ENCODE peak calls at places on chromosomes 13 and 19, in ten cellular contexts. One of them, this sample, is unnamed.

GRCh38 chr19:55657004-55657747 is 2.3 kb downstream of the U2AF2 start:
- DNase-seq in suprapubic skin: no peak
- DNase-seq in transverse colon: no peak
- DNase-seq in GM12878: no peak
- DNase-seq in SK-N-SH: no peak
- DNase-seq in HL-60: no peak
- DNase-seq in prostate gland: peak; percentile 51
- DNase-seq in GM12891: no peak
- DNase-seq in stomach: peak; percentile 65
- DNase-seq in Panc1: no peak
- DNase-seq in this sample: no peak

GRCh38 chr19:44891016-44891882 is at the start of gene TOMM40:
- DNase-seq in GM12878: no peak
- DNase-seq in SK-N-SH: peak; percentile 97
- DNase-seq in Panc1: no peak
- DNase-seq in transverse colon: peak; percentile 100
- DNase-seq in prostate gland: no peak
- DNase-seq in HL-60: no peak
- DNase-seq in suprapubic skin: no peak
- DNase-seq in GM12891: no peak
- DNase-seq in stomach: peak; percentile 100
- DNase-seq in this sample: no peak

GRCh38 chr13:74678308-74678958 is 544.2 kb upstream of the KLF12 start:
- DNase-seq in suprapubic skin: no peak
- DNase-seq in transverse colon: no peak
- DNase-seq in HL-60: no peak
- DNase-seq in stomach: no peak
- DNase-seq in SK-N-SH: no peak
- DNase-seq in GM12891: no peak
- DNase-seq in Panc1: no peak
- DNase-seq in prostate gland: no peak
- DNase-seq in GM12878: no peak
- DNase-seq in this sample: no peak

GRCh38 chr13:27425918-27426630 is 1.7 kb downstream of the GTF3A start:
- DNase-seq in HL-60: peak; percentile 94
- DNase-seq in suprapubic skin: peak; percentile 88
- DNase-seq in prostate gland: peak; percentile 83
- DNase-seq in GM12891: peak; percentile 33
- DNase-seq in transverse colon: peak; percentile 88
- DNase-seq in stomach: peak; percentile 82
- DNase-seq in GM12878: peak; percentile 68
- DNase-seq in Panc1: no peak
- DNase-seq in SK-N-SH: peak; percentile 42
- DNase-seq in this sample: peak; percentile 77

GRCh38 chr13:88000239-88000638 is 329.1 kb downstream of the SLITRK5 start:
- DNase-seq in HL-60: no peak
- DNase-seq in Panc1: no peak
- DNase-seq in GM12878: no peak
- DNase-seq in SK-N-SH: no peak
- DNase-seq in GM12891: no peak
- DNase-seq in stomach: no peak
- DNase-seq in suprapubic skin: no peak
- DNase-seq in transverse colon: no peak
- DNase-seq in prostate gland: no peak
- DNase-seq in this sample: no peak

GRCh38 chr19:51712461-51713081 is 11.2 kb downstream of the HAS1 start:
- DNase-seq in Panc1: no peak
- DNase-seq in stomach: no peak
- DNase-seq in GM12891: no peak
- DNase-seq in transverse colon: no peak
- DNase-seq in SK-N-SH: no peak
- DNase-seq in HL-60: no peak
- DNase-seq in prostate gland: no peak
- DNase-seq in GM12878: no peak
- DNase-seq in suprapubic skin: no peak
- DNase-seq in this sample: no peak

GRCh38 chr19:38684078-38684861 is 36.8 kb downstream of the ACTN4 start:
- DNase-seq in Panc1: peak; percentile 100
- DNase-seq in transverse colon: peak; percentile 87
- DNase-seq in HL-60: peak; percentile 86
- DNase-seq in prostate gland: peak; percentile 65
- DNase-seq in suprapubic skin: no peak
- DNase-seq in GM12878: no peak
- DNase-seq in SK-N-SH: no peak
- DNase-seq in stomach: peak; percentile 64
- DNase-seq in GM12891: no peak
- DNase-seq in this sample: no peak

GRCh38 chr13:78035500-78035899 is 116.9 kb upstream of the EDNRB start:
- DNase-seq in stomach: no peak
- DNase-seq in transverse colon: no peak
- DNase-seq in HL-60: no peak
- DNase-seq in GM12891: no peak
- DNase-seq in suprapubic skin: no peak
- DNase-seq in GM12878: no peak
- DNase-seq in prostate gland: no peak
- DNase-seq in Panc1: no peak
- DNase-seq in SK-N-SH: no peak
- DNase-seq in this sample: no peak

GRCh38 chr13:98918771-98919170 is 59.1 kb downstream of the DOCK9 start:
- DNase-seq in prostate gland: no peak
- DNase-seq in GM12878: no peak
- DNase-seq in SK-N-SH: no peak
- DNase-seq in suprapubic skin: no peak
- DNase-seq in stomach: no peak
- DNase-seq in GM12891: no peak
- DNase-seq in Panc1: no peak
- DNase-seq in HL-60: no peak
- DNase-seq in transverse colon: no peak
- DNase-seq in this sample: no peak

GRCh38 chr19:8145969-8146368 is 3.4 kb downstream of the FBN3 start:
- DNase-seq in suprapubic skin: no peak
- DNase-seq in GM12891: no peak
- DNase-seq in transverse colon: no peak
- DNase-seq in HL-60: no peak
- DNase-seq in Panc1: no peak
- DNase-seq in SK-N-SH: no peak
- DNase-seq in stomach: no peak
- DNase-seq in prostate gland: no peak
- DNase-seq in GM12878: no peak
- DNase-seq in this sample: no peak

GRCh38 chr13:20294497-20294896 is 62.4 kb upstream of the GJB6 start:
- DNase-seq in transverse colon: no peak
- DNase-seq in GM12891: no peak
- DNase-seq in prostate gland: no peak
- DNase-seq in GM12878: no peak
- DNase-seq in Panc1: no peak
- DNase-seq in SK-N-SH: no peak
- DNase-seq in stomach: no peak
- DNase-seq in suprapubic skin: no peak
- DNase-seq in HL-60: no peak
- DNase-seq in this sample: no peak

GRCh38 chr19:8251025-8251472 is 41.9 kb downstream of the CERS4 start:
- DNase-seq in SK-N-SH: no peak
- DNase-seq in HL-60: no peak
- DNase-seq in GM12891: no peak
- DNase-seq in prostate gland: peak; percentile 89
- DNase-seq in GM12878: no peak
- DNase-seq in suprapubic skin: peak; percentile 89
- DNase-seq in transverse colon: peak; percentile 44
- DNase-seq in Panc1: no peak
- DNase-seq in stomach: peak; percentile 91
- DNase-seq in this sample: peak; percentile 81

GRCh38 chr19:51546650-51547396 is 15.4 kb upstream of the SIGLEC6 start:
- DNase-seq in prostate gland: no peak
- DNase-seq in stomach: no peak
- DNase-seq in GM12878: no peak
- DNase-seq in HL-60: peak; percentile 80
- DNase-seq in SK-N-SH: no peak
- DNase-seq in suprapubic skin: no peak
- DNase-seq in GM12891: no peak
- DNase-seq in Panc1: no peak
- DNase-seq in transverse colon: no peak
- DNase-seq in this sample: no peak

DNA sequence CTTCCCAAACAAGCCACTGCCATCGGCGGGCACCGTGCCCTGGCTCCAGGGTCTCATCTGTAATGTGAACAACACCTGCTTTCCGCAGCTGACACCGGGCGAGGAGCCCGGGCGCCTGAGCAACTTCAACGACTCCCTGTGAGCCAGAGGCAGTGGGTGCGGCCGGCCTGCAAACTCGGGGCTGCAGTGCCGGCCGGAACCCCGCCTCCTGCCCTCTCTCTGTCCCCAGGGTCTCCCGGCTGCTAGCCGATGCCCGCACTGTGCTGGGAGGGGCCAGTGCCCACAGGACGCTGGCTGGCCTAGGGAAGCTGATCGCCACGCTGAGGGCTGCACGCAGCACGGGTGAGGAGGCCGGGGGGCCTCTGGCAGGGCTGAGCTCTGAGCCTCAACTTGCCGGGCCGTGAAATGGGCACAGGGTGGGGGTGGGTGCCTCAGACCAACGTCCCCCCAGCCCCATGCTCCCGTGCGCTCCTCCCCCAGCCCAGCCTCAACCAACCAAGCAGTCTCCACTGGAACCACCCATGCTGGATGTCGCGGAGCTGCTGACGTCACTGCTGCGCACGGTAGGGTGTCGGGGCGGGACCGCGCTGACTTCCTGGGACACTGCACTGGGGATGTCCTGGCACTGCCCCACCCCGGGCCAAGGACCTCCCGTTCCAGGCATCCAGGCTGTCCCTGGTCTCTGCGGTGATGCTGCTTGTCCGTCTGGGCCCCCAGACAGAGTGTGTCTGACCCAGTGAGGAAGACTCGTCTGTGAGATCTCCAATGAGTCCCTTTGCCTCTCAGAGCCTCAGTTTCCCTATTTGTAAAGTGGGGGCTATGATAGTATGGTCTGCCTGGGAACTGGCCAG is 2.2 kb downstream of the ABCA7 start:
- DNase-seq in stomach: peak; percentile 67
- DNase-seq in Panc1: peak; percentile 47
- DNase-seq in transverse colon: peak; percentile 94
- DNase-seq in SK-N-SH: no peak
- DNase-seq in suprapubic skin: no peak
- DNase-seq in prostate gland: no peak
- DNase-seq in GM12878: no peak
- DNase-seq in HL-60: no peak
- DNase-seq in GM12891: no peak
- DNase-seq in this sample: no peak
- TF ChIP-seq POLR2AphosphoS5 in stomach: no peak
- TF ChIP-seq POLR2AphosphoS5 in Panc1: peak; percentile 50
- TF ChIP-seq POLR2AphosphoS5 in transverse colon: peak; percentile 70
- TF ChIP-seq POLR2AphosphoS5 in SK-N-SH: no peak
- TF ChIP-seq POLR2AphosphoS5 in suprapubic skin: no peak
- TF ChIP-seq POLR2AphosphoS5 in prostate gland: no peak
- TF ChIP-seq POLR2AphosphoS5 in GM12878: no peak
- TF ChIP-seq POLR2AphosphoS5 in HL-60: no peak
- TF ChIP-seq POLR2AphosphoS5 in GM12891: no peak
- TF ChIP-seq POLR2AphosphoS5 in this sample: no peak

GRCh38 chr19:16400911-16401675 is 70.7 kb downstream of the EPS15L1 start:
- DNase-seq in SK-N-SH: no peak
- DNase-seq in stomach: no peak
- DNase-seq in GM12891: no peak
- DNase-seq in Panc1: no peak
- DNase-seq in prostate gland: peak; percentile 84
- DNase-seq in GM12878: no peak
- DNase-seq in transverse colon: no peak
- DNase-seq in HL-60: no peak
- DNase-seq in suprapubic skin: peak; percentile 89
- DNase-seq in this sample: no peak
- TF ChIP-seq POLR2AphosphoS5 in SK-N-SH: no peak
- TF ChIP-seq POLR2AphosphoS5 in stomach: no peak
- TF ChIP-seq POLR2AphosphoS5 in GM12891: no peak
- TF ChIP-seq POLR2AphosphoS5 in Panc1: no peak
- TF ChIP-seq POLR2AphosphoS5 in prostate gland: peak; percentile 76
- TF ChIP-seq POLR2AphosphoS5 in GM12878: no peak
- TF ChIP-seq POLR2AphosphoS5 in transverse colon: no peak
- TF ChIP-seq POLR2AphosphoS5 in HL-60: no peak
- TF ChIP-seq POLR2AphosphoS5 in suprapubic skin: no peak
- TF ChIP-seq POLR2AphosphoS5 in this sample: no peak

DNA sequence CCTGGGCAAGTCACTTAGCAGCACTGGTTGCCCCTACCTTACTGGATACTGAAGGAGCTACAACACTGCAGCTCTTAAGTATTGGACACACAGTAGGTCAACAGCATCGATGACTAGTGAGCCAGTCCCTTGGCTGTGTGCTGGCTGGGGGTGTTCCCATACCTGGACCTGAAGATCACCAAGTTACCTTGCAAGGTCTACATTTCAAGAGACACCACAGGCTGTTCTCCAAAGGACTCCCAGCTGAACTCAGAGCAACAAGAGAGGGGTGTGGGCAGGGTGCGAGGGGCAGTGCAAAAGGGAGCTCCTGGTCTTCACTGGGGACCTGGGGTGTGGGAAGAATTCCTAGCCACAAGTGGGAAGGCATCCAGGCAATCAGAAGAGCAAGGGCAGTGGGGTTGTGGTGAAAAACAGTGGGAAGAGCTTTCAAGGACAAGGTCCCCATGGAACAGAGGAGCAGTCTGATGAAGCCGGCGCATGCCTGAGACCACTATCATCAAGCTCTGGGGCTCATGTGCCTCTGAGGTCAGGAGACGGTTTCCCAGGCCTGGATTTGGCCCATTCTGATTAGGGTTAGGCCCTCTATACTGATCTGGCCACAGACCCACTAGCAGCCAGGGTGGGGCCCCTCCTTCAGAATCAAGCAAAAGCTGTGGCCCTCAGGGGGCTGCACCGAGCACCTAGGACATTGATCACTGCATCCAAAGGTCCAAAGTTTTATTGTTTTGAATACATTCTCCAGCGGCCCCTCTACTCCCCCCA is 4.6 kb upstream of the GSK3A start:
- DNase-seq in transverse colon: no peak
- DNase-seq in suprapubic skin: no peak
- DNase-seq in SK-N-SH: no peak
- DNase-seq in GM12878: no peak
- DNase-seq in stomach: no peak
- DNase-seq in HL-60: no peak
- DNase-seq in prostate gland: no peak
- DNase-seq in GM12891: no peak
- DNase-seq in Panc1: no peak
- DNase-seq in this sample: no peak
- TF ChIP-seq POLR2AphosphoS5 in transverse colon: no peak
- TF ChIP-seq POLR2AphosphoS5 in suprapubic skin: no peak
- TF ChIP-seq POLR2AphosphoS5 in SK-N-SH: peak; percentile 10
- TF ChIP-seq POLR2AphosphoS5 in GM12878: no peak
- TF ChIP-seq POLR2AphosphoS5 in stomach: no peak
- TF ChIP-seq POLR2AphosphoS5 in HL-60: peak; percentile 2
- TF ChIP-seq POLR2AphosphoS5 in prostate gland: no peak
- TF ChIP-seq POLR2AphosphoS5 in GM12891: no peak
- TF ChIP-seq POLR2AphosphoS5 in Panc1: no peak
- TF ChIP-seq POLR2AphosphoS5 in this sample: no peak

DNA sequence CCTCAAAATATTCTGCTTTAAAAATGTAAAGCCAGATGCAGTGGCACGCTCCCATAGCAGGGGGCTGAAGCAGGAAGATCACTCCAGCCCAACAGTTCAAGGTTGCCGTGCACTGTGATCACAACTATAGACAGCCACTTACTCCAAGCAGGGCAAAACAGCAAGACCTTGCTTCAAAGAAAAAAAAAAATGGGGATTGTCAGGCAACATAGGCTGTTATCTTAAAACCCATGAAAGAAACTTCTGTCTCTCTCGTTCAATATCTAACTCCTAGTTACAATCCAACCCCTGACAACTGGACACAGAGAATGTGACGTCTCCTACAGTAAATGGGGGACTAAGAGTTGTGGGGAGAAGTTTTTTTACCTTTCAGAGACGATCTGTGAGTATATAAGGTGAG is 17.4 kb downstream of the ELF1 start:
- DNase-seq in suprapubic skin: no peak
- DNase-seq in SK-N-SH: no peak
- DNase-seq in transverse colon: no peak
- DNase-seq in HL-60: no peak
- DNase-seq in stomach: no peak
- DNase-seq in GM12878: no peak
- DNase-seq in Panc1: no peak
- DNase-seq in prostate gland: no peak
- DNase-seq in GM12891: no peak
- DNase-seq in this sample: no peak
- TF ChIP-seq POLR2AphosphoS5 in suprapubic skin: no peak
- TF ChIP-seq POLR2AphosphoS5 in SK-N-SH: no peak
- TF ChIP-seq POLR2AphosphoS5 in transverse colon: no peak
- TF ChIP-seq POLR2AphosphoS5 in HL-60: no peak
- TF ChIP-seq POLR2AphosphoS5 in stomach: no peak
- TF ChIP-seq POLR2AphosphoS5 in GM12878: no peak
- TF ChIP-seq POLR2AphosphoS5 in Panc1: no peak
- TF ChIP-seq POLR2AphosphoS5 in prostate gland: no peak
- TF ChIP-seq POLR2AphosphoS5 in GM12891: no peak
- TF ChIP-seq POLR2AphosphoS5 in this sample: no peak